ENCODE peak calls at places on chromosomes 11 and 22, in nine cellular contexts. G is germinal center; U is CD4-positive, alpha-beta T cell; B is hypothalamus; H is HTR-8/SVneo; W is left ventricle myocardium inferior; F is HEK293T; E is ELR; X is activated naive CD8-positive, alpha-beta T cell treated with anti-CD3 and anti-CD28 coated beads, Interleukin-2, amount 50 U/mL, for 16 hours. C is an unnamed sample.

GRCh38 chr11:70271635-70271953 is 1.1 kb downstream of the PPFIA1 start:
- DNase-seq in G (no peak), U (no peak), B (no peak), H (no peak), W (no peak), F (no peak), E (no peak), X (no peak), C (no peak)

GRCh38 chr11:64687641-64688533 is 35.1 kb downstream of the NRXN2 start:
- DNase-seq in G (no peak), U (no peak), B (peak), H (no peak), W (no peak), F (peak), E (no peak), X (no peak), C (peak)

GRCh38 chr11:70587095-70587389 is 188.7 kb downstream of the CTTN start:
- DNase-seq in G (no peak), U (no peak), B (no peak), H (no peak), W (no peak), F (no peak), E (no peak), X (no peak), C (no peak)

GRCh38 chr22:42553475-42554361 is at the start of gene SERHL2:
- DNase-seq in G (peak), U (peak), B (peak), H (peak), W (peak), F (peak), E (peak), X (peak), C (peak)

GRCh38 chr11:44633641-44634040 is 68.2 kb downstream of the CD82 start:
- DNase-seq in G (no peak), U (no peak), B (no peak), H (no peak), W (no peak), F (no peak), E (no peak), X (no peak), C (no peak)

GRCh38 chr11:83998921-83999320 is 712.8 kb upstream of the CCDC90B start:
- DNase-seq in G (no peak), U (no peak), B (no peak), H (no peak), W (no peak), F (no peak), E (no peak), X (no peak), C (no peak)

GRCh38 chr22:33593818-33594217 is 326.5 kb downstream of the LARGE1 start:
- DNase-seq in G (no peak), U (no peak), B (no peak), H (no peak), W (no peak), F (no peak), E (no peak), X (no peak), C (no peak)

GRCh38 chr11:27150098-27150497 is 109.5 kb downstream of the BBOX1 start:
- DNase-seq in G (no peak), U (no peak), B (no peak), H (no peak), W (no peak), F (no peak), E (no peak), X (no peak), C (no peak)

GRCh38 chr11:104337273-104337672 is 173.3 kb upstream of the PDGFD start:
- DNase-seq in G (no peak), U (no peak), B (no peak), H (no peak), W (no peak), F (no peak), E (no peak), X (no peak), C (no peak)

GRCh38 chr11:13223112-13223511 is 54.5 kb upstream of the BMAL1 start:
- DNase-seq in G (no peak), U (no peak), B (no peak), H (no peak), W (no peak), F (no peak), E (no peak), X (no peak), C (no peak)

GRCh38 chr22:30204015-30204741 is 42.4 kb downstream of the LIF start:
- DNase-seq in G (no peak), U (no peak), B (no peak), H (no peak), W (no peak), F (no peak), E (peak), X (no peak), C (no peak)

GRCh38 chr11:69587454-69588081 is 53.4 kb upstream of the CCND1 start:
- DNase-seq in G (no peak), U (no peak), B (no peak), H (peak), W (no peak), F (no peak), E (peak), X (no peak), C (no peak)

GRCh38 chr11:126406368-126406767 is 50.9 kb downstream of the ST3GAL4 start:
- DNase-seq in G (no peak), U (no peak), B (no peak), H (no peak), W (no peak), F (no peak), E (no peak), X (no peak), C (no peak)

GRCh38 chr11:117809236-117810055 is 12.4 kb upstream of the DSCAML1 start:
- DNase-seq in G (no peak), U (peak), B (peak), H (peak), W (peak), F (peak), E (peak), X (no peak), C (peak)

GRCh38 chr11:2574553-2575535 is 125.0 kb downstream of the KCNQ1OT1 start:
- DNase-seq in G (no peak), U (no peak), B (peak), H (no peak), W (no peak), F (no peak), E (no peak), X (no peak), C (peak)

GRCh38 chr22:22959147-22959827 is 71.7 kb downstream of the IGLL5 start:
- DNase-seq in G (peak), U (peak), B (peak), H (peak), W (peak), F (peak), E (peak), X (peak), C (peak)

GRCh38 chr22:27219036-27219435 is 561.6 kb downstream of the MIAT start:
- DNase-seq in G (no peak), U (no peak), B (no peak), H (no peak), W (no peak), F (no peak), E (no peak), X (no peak), C (no peak)

GRCh38 chr11:107006076-107006833 is 12.0 kb downstream of the GUCY1A2 start:
- DNase-seq in G (no peak), U (no peak), B (no peak), H (no peak), W (no peak), F (no peak), E (no peak), X (no peak), C (no peak)

GRCh38 chr11:67053896-67054850 is 2.5 kb upstream of the RHOD start:
- DNase-seq in G (peak), U (peak), B (no peak), H (peak), W (no peak), F (peak), E (peak), X (no peak), C (peak)

GRCh38 chr11:113261709-113262475 is 52.5 kb upstream of the TTC12 start:
- DNase-seq in G (no peak), U (no peak), B (no peak), H (no peak), W (no peak), F (no peak), E (peak), X (no peak), C (no peak)

GRCh38 chr22:21000215-21000986 is 1.5 kb downstream of the THAP7 start:
- DNase-seq in G (no peak), U (no peak), B (no peak), H (no peak), W (no peak), F (no peak), E (no peak), X (no peak), C (no peak)

GRCh38 chr22:37353839-37354238 is 71.5 kb downstream of the CYTH4 start:
- DNase-seq in G (no peak), U (no peak), B (no peak), H (no peak), W (no peak), F (no peak), E (no peak), X (no peak), C (no peak)

GRCh38 chr11:10298342-10298741 is 4.3 kb upstream of the SBF2 start:
- DNase-seq in G (peak), U (no peak), B (no peak), H (no peak), W (no peak), F (no peak), E (peak), X (no peak), C (no peak)

C was measured in left cardiac atrium.